ENCODE peak calls at places on chromosome 7, in six cellular contexts. One of them, this sample, is unnamed.

GRCh38 chr7:93715234-93715633 is 140.7 kb upstream of the CALCR start:
- DNase-seq in neural progenitor cell: peak; percentile 64
- DNase-seq in GM12878: no peak
- DNase-seq in HCT116: peak; percentile 28
- DNase-seq in neuronal stem cell: peak; percentile 29
- DNase-seq in fibroblast of lung: peak; percentile 43
- DNase-seq in this sample: peak; percentile 59

GRCh38 chr7:141864765-141865447 is 23.6 kb upstream of the PRSS37 start:
- DNase-seq in neural progenitor cell: no peak
- DNase-seq in GM12878: no peak
- DNase-seq in HCT116: no peak
- DNase-seq in neuronal stem cell: no peak
- DNase-seq in fibroblast of lung: peak; percentile 11
- DNase-seq in this sample: no peak

GRCh38 chr7:85516675-85517074 is 329.8 kb upstream of the SEMA3D start:
- DNase-seq in neural progenitor cell: no peak
- DNase-seq in GM12878: no peak
- DNase-seq in HCT116: no peak
- DNase-seq in neuronal stem cell: no peak
- DNase-seq in fibroblast of lung: peak; percentile 36
- DNase-seq in this sample: no peak

GRCh38 chr7:142436601-142437000 is 178.7 kb upstream of the PRSS58 start:
- DNase-seq in neural progenitor cell: no peak
- DNase-seq in GM12878: no peak
- DNase-seq in HCT116: no peak
- DNase-seq in neuronal stem cell: no peak
- DNase-seq in fibroblast of lung: peak; percentile 26
- DNase-seq in this sample: no peak

GRCh38 chr7:155471728-155472127 is 13.8 kb downstream of the EN2 start:
- DNase-seq in neural progenitor cell: no peak
- DNase-seq in GM12878: no peak
- DNase-seq in HCT116: no peak
- DNase-seq in neuronal stem cell: no peak
- DNase-seq in fibroblast of lung: no peak
- DNase-seq in this sample: no peak

GRCh38 chr7:146232604-146233003 is 116.0 kb downstream of the CNTNAP2 start:
- DNase-seq in neural progenitor cell: no peak
- DNase-seq in GM12878: no peak
- DNase-seq in HCT116: no peak
- DNase-seq in neuronal stem cell: no peak
- DNase-seq in fibroblast of lung: no peak
- DNase-seq in this sample: no peak

GRCh38 chr7:18900801-18901200 is 216.6 kb downstream of the TWIST1 start:
- DNase-seq in neural progenitor cell: no peak
- DNase-seq in GM12878: no peak
- DNase-seq in HCT116: no peak
- DNase-seq in neuronal stem cell: no peak
- DNase-seq in fibroblast of lung: peak; percentile 66
- DNase-seq in this sample: peak; percentile 36

GRCh38 chr7:26153246-26153822 is 1.3 kb downstream of the NFE2L3 start:
- DNase-seq in neural progenitor cell: peak; percentile 18
- DNase-seq in GM12878: no peak
- DNase-seq in HCT116: no peak
- DNase-seq in neuronal stem cell: no peak
- DNase-seq in fibroblast of lung: no peak
- DNase-seq in this sample: no peak

GRCh38 chr7:157276731-157277562 is 59.9 kb upstream of the DNAJB6 start:
- DNase-seq in neural progenitor cell: no peak
- DNase-seq in GM12878: no peak
- DNase-seq in HCT116: no peak
- DNase-seq in neuronal stem cell: no peak
- DNase-seq in fibroblast of lung: peak; percentile 39
- DNase-seq in this sample: no peak

GRCh38 chr7:151321341-151321740 is 20.3 kb upstream of the NUB1 start:
- DNase-seq in neural progenitor cell: no peak
- DNase-seq in GM12878: no peak
- DNase-seq in HCT116: no peak
- DNase-seq in neuronal stem cell: no peak
- DNase-seq in fibroblast of lung: no peak
- DNase-seq in this sample: no peak
- H3K27me3 ChIP-seq in neural progenitor cell: no peaks in the 10 kb centered on the region
- H3K27me3 ChIP-seq in GM12878: no peaks in the 10 kb centered on the region
- H3K27me3 ChIP-seq in HCT116: no peaks in the 10 kb centered on the region
- H3K27me3 ChIP-seq in neuronal stem cell: no peaks in the 10 kb centered on the region
- H3K27me3 ChIP-seq in fibroblast of lung: peaks cover 10% of the 10 kb centered on the region
- H3K27me3 ChIP-seq in this sample: no peaks in the 10 kb centered on the region

GRCh38 chr7:101162551-101163280 is 2.7 kb downstream of the VGF start:
- DNase-seq in neural progenitor cell: peak; percentile 84
- DNase-seq in GM12878: no peak
- DNase-seq in HCT116: no peak
- DNase-seq in neuronal stem cell: no peak
- DNase-seq in fibroblast of lung: peak; percentile 51
- DNase-seq in this sample: peak; percentile 67
- H3K9ac ChIP-seq in neural progenitor cell: no peak overlapping the region
- H3K9ac ChIP-seq in GM12878: no peak overlapping the region
- H3K9ac ChIP-seq in HCT116: peak overlapping the region; percentile 79
- H3K9ac ChIP-seq in neuronal stem cell: peak overlapping the region; percentile 89
- H3K9ac ChIP-seq in fibroblast of lung: peak overlapping the region; percentile 16
- H3K9ac ChIP-seq in this sample: no peak overlapping the region

DNA sequence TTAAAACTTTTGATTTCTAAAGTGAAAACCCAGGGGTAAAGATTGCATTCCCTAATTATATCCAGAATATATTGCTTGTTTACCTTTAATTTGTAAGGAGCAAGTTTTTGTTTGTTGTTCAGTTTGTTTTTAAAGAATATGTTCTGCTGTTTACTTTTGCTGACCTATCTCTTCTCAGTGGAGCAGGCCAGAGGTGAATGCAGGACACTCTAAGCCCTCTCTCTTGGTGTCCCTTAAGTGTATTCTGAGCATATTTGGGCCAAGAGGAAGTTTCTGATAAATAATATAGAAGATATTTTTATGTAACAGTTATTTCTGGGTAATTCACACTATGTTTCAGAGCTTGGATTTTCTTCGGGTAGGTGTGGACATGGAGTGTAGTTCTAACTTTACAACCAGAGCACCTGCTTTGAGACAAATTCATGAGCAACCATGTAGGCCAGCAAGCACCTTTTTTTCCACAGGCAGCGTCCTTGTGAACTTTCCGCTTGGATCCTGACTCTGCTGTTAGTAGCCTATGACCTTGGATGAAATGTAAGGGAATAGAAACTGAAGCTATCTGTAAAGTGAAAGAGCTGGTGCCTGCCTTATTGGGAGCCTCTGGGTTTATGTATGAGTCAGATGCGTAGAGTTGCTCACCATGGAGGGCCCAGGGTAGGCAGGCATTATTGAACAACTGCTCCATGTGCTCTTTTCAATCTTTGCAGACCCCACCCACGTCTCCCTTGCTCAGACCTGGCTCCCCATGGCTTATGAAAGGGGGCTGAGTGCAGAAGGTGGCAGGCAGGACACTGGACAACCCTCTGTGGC is 16.1 kb downstream of the OGDH start:
- DNase-seq in neural progenitor cell: no peak
- DNase-seq in GM12878: no peak
- DNase-seq in HCT116: no peak
- DNase-seq in neuronal stem cell: no peak
- DNase-seq in fibroblast of lung: peak; percentile 13
- DNase-seq in this sample: no peak
- H3K4me1 ChIP-seq in neural progenitor cell: no peaks in the 10 kb centered on the region
- H3K4me1 ChIP-seq in GM12878: peaks cover 49% of the 10 kb centered on the region
- H3K4me1 ChIP-seq in HCT116: peaks cover 24% of the 10 kb centered on the region
- H3K4me1 ChIP-seq in neuronal stem cell: no peaks in the 10 kb centered on the region
- H3K4me1 ChIP-seq in fibroblast of lung: peaks cover 11% of the 10 kb centered on the region
- H3K4me1 ChIP-seq in this sample: peaks cover 21% of the 10 kb centered on the region

DNA sequence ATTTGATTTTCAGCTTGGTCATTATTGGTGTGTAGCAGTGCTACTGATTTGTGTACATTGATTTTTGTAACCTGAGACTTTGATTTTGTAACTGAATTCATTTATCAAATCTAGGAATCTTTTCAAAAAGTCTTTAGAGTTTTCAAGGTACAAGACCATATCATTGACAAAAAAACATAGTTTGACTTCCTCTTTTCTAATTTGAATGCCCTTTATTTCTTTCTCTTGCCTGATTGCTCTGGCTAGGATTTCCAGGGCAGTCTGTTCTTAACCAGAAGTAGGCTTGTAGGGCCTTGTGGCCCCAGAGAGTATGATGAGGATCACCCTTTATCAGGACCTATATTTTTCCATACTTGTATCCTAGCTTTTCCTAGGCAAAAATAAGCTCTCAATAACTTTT is 234.5 kb upstream of the FZD1 start:
- DNase-seq in neural progenitor cell: no peak
- DNase-seq in GM12878: no peak
- DNase-seq in HCT116: no peak
- DNase-seq in neuronal stem cell: no peak
- DNase-seq in fibroblast of lung: no peak
- DNase-seq in this sample: no peak
- H3K27me3 ChIP-seq in neural progenitor cell: no peaks in the 10 kb centered on the region
- H3K27me3 ChIP-seq in GM12878: no peaks in the 10 kb centered on the region
- H3K27me3 ChIP-seq in HCT116: no peaks in the 10 kb centered on the region
- H3K27me3 ChIP-seq in neuronal stem cell: no peaks in the 10 kb centered on the region
- H3K27me3 ChIP-seq in fibroblast of lung: no peaks in the 10 kb centered on the region
- H3K27me3 ChIP-seq in this sample: no peaks in the 10 kb centered on the region

DNA sequence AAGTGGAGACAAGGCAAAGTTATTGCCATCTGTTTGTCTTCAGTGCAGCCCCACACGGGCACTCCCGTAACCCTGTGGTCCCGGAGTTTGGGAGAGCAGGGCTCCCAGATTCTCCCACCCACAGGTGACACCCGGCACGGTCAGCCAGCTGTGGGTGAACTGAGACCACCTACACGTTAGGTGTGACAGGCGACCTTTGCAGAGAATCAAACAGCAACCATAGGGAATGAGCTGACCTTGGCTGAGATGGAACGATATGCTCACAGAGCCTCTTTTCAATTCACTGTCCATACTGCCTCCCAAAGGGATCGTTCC is 90.8 kb downstream of the KIAA1549 start:
- DNase-seq in neural progenitor cell: no peak
- DNase-seq in GM12878: no peak
- DNase-seq in HCT116: no peak
- DNase-seq in neuronal stem cell: no peak
- DNase-seq in fibroblast of lung: no peak
- DNase-seq in this sample: no peak
- H3K9ac ChIP-seq in neural progenitor cell: no peak overlapping the region
- H3K9ac ChIP-seq in GM12878: no peak overlapping the region
- H3K9ac ChIP-seq in HCT116: no peak overlapping the region
- H3K9ac ChIP-seq in neuronal stem cell: no peak overlapping the region
- H3K9ac ChIP-seq in fibroblast of lung: no peak overlapping the region
- H3K9ac ChIP-seq in this sample: peak overlapping the region; percentile 19

DNA sequence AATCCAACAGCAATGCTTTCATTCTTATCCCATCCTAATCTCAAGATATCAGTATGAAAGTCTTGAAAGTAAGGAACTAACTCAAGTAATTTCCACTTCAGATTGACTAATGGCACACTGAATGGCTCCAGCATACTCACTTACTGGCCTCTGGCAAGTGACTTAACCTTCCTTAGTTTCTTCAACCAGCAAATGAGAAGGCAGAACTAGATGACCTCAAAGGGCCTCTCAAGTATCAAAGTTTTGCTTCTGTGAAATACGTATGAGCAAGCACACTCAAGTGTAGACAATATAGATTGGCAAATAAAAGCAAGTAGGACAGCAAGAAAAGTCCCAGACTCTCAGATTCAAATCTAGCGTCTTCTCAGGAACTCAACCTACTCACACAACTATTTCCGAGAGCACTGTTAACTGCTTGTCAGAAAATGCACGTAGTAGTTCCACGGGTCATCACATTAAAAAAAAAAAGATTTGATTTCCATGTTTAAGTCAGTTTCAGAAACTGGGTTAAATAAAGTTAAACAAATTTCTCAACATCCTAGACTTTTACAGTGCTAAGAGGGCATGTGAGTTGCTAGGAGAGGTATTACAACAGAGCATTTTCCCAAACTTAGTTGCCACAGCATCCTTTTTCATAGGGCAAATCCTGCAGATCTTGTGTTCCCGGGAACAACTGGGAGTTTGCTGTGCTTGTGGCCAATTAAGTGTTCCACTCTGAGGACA is 276.9 kb upstream of the KLF14 start:
- DNase-seq in neural progenitor cell: no peak
- DNase-seq in GM12878: no peak
- DNase-seq in HCT116: no peak
- DNase-seq in neuronal stem cell: no peak
- DNase-seq in fibroblast of lung: peak; percentile 65
- DNase-seq in this sample: peak; percentile 77
- H3K4me1 ChIP-seq in neural progenitor cell: peaks cover 5% of the 10 kb centered on the region
- H3K4me1 ChIP-seq in GM12878: peaks cover 54% of the 10 kb centered on the region
- H3K4me1 ChIP-seq in HCT116: peaks cover 96% of the 10 kb centered on the region
- H3K4me1 ChIP-seq in neuronal stem cell: peaks cover 4% of the 10 kb centered on the region
- H3K4me1 ChIP-seq in fibroblast of lung: peaks cover 45% of the 10 kb centered on the region
- H3K4me1 ChIP-seq in this sample: peaks cover 96% of the 10 kb centered on the region

DNA sequence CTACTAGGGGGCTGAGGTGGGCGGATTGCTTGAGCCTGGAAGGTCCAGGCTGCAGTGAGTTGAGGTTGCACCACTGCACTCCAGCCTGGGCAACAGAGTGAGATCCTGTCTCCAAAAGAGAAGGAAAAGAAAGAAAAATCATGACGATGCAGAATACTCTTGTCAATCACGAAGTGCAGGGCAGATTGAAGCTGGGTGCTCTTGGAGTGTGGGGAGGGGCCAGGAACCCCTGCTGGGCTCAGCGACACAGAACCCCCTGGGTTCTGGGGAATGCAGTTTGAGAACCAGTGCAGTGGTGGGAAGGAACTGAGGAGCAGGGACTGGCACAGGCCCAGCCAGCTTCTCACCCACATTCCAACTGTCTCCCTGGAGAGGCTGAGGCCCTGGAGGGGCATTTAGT is 10.8 kb upstream of the INTS1 start:
- DNase-seq in neural progenitor cell: no peak
- DNase-seq in GM12878: no peak
- DNase-seq in HCT116: no peak
- DNase-seq in neuronal stem cell: no peak
- DNase-seq in fibroblast of lung: no peak
- DNase-seq in this sample: no peak
- H3K27me3 ChIP-seq in neural progenitor cell: no peaks in the 10 kb centered on the region
- H3K27me3 ChIP-seq in GM12878: no peaks in the 10 kb centered on the region
- H3K27me3 ChIP-seq in HCT116: no peaks in the 10 kb centered on the region
- H3K27me3 ChIP-seq in neuronal stem cell: no peaks in the 10 kb centered on the region
- H3K27me3 ChIP-seq in fibroblast of lung: no peaks in the 10 kb centered on the region
- H3K27me3 ChIP-seq in this sample: no peaks in the 10 kb centered on the region

DNA sequence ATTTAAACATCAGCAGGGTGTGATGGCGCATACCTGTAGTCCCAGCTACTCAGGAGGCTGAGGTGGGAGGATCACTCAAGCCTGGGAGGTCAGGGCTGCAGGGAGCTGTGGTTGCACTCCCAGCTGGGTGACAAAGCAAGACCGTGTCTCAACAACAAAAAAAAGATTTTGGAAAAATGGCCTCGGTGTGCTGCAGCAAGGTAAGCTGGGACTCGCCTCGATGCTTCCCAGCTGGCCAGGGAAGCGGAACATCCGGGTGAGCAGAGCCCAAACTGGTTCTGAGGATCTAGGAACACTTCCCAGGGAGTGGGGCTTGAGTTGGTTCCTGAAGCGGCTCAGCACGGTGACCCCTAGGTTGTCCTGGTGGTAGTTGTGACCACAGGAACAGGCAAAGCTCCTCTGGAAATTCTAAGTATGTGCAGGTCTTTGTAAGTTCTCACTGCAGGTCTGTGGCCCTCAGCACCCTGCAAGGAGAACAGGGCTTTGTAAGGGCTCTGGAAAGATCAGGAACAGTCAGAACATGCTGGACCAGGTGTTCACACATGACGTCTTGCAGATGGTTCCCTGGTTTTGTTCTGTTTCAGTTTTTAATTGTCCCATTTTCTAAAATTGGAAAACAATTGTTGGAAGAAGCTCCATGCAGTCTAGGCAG is 38.6 kb upstream of the ZMIZ2 start:
- DNase-seq in neural progenitor cell: no peak
- DNase-seq in GM12878: no peak
- DNase-seq in HCT116: no peak
- DNase-seq in neuronal stem cell: no peak
- DNase-seq in fibroblast of lung: no peak
- DNase-seq in this sample: no peak
- H3K9ac ChIP-seq in neural progenitor cell: no peak overlapping the region
- H3K9ac ChIP-seq in GM12878: no peak overlapping the region
- H3K9ac ChIP-seq in HCT116: no peak overlapping the region
- H3K9ac ChIP-seq in neuronal stem cell: no peak overlapping the region
- H3K9ac ChIP-seq in fibroblast of lung: no peak overlapping the region
- H3K9ac ChIP-seq in this sample: no peak overlapping the region